ENCODE peak calls at places on chromosome 21, in ten cellular contexts. L is A673, J is heart right ventricle, E is bronchial epithelial cell, U is ovary, I is GM06990, W is suprapubic skin, C is body of pancreas, F is sigmoid colon, Y is tibial artery. K is an unnamed sample.
A peak's percentile ranks its signal among the peaks of the same experiment; 100 is the strongest.

GRCh38 chr21:24290151-24290833 is 1317.0 kb downstream of the MRPL39 start:
- DNase-seq in E (no peak), L (no peak), C (no peak), W (no peak), F (no peak), U (no peak), J (no peak), Y (no peak), I (no peak), K (no peak)

GRCh38 chr21:40270134-40270533 is 402.9 kb downstream of the PCP4 start:
- DNase-seq in E (no peak), W (no peak), F (no peak), U (no peak), Y (no peak), L (no peak), J (no peak), I (no peak), C (no peak), K (no peak)

GRCh38 chr21:31948681-31949080 is 75.9 kb downstream of the HUNK start:
- DNase-seq in J (no peak), Y (no peak), C (no peak), W (no peak), E (no peak), U (no peak), I (no peak), L (no peak), F (no peak), K (no peak)

GRCh38 chr21:31732891-31733520 is 1.1 kb upstream of the SCAF4 start:
- DNase-seq in J (peak; percentile 7), C (peak; percentile 11), U (peak; percentile 41), Y (no peak), I (no peak), E (no peak), F (peak; percentile 66), W (no peak), L (no peak), K (no peak)

GRCh38 chr21:35282944-35283343 is 233.8 kb upstream of the RUNX1 start:
- DNase-seq in C (no peak), J (no peak), I (no peak), Y (no peak), W (no peak), F (no peak), U (no peak), L (no peak), E (no peak), K (no peak)

GRCh38 chr21:40719615-40720014 is 127.3 kb downstream of the DSCAM start:
- DNase-seq in C (no peak), I (no peak), F (no peak), W (no peak), Y (no peak), U (no peak), L (no peak), J (no peak), E (no peak), K (no peak)

GRCh38 chr21:27077501-27077900 is 110.6 kb upstream of the ADAMTS5 start:
- DNase-seq in I (no peak), J (no peak), Y (no peak), C (no peak), U (no peak), W (peak; percentile 72), F (no peak), L (peak; percentile 59), E (no peak), K (no peak)

GRCh38 chr21:14603202-14603601 is 57.1 kb upstream of the SAMSN1 start:
- DNase-seq in W (no peak), L (no peak), Y (no peak), I (no peak), E (peak; percentile 85), J (no peak), C (no peak), F (no peak), U (no peak), K (no peak)

GRCh38 chr21:34363733-34364132 is at the start of gene KCNE2:
- DNase-seq in W (no peak), F (no peak), L (no peak), J (no peak), E (peak; percentile 5), U (no peak), I (no peak), C (no peak), Y (no peak), K (peak; percentile 64)

GRCh38 chr21:29293495-29293894 is 5.2 kb upstream of the BACH1 start:
- DNase-seq in Y (no peak), U (no peak), I (peak; percentile 73), C (no peak), E (no peak), L (no peak), W (no peak), F (no peak), J (no peak), K (no peak)

GRCh38 chr21:25561668-25562641 is 45.3 kb downstream of the MRPL39 start:
- DNase-seq in C (peak; percentile 58), U (peak; percentile 67), W (peak; percentile 64), J (peak; percentile 31), L (no peak), F (peak; percentile 73), E (peak; percentile 29), I (peak; percentile 94), Y (peak; percentile 44), K (no peak)

GRCh38 chr21:27171704-27172103 is 204.8 kb upstream of the ADAMTS5 start:
- DNase-seq in I (no peak), W (no peak), F (no peak), E (no peak), J (no peak), U (no peak), Y (no peak), C (no peak), L (no peak), K (no peak)

GRCh38 chr21:20789696-20790095 is 208.5 kb upstream of the NCAM2 start:
- DNase-seq in J (no peak), Y (no peak), U (no peak), C (no peak), W (no peak), L (no peak), E (peak; percentile 4), I (no peak), F (no peak), K (no peak)

GRCh38 chr21:28771790-28772501 is 220.7 kb downstream of the LTN1 start:
- DNase-seq in E (peak; percentile 5), U (no peak), W (no peak), C (no peak), L (no peak), F (no peak), Y (no peak), J (no peak), I (no peak), K (no peak)

GRCh38 chr21:28442085-28442484 is 550.6 kb downstream of the LTN1 start:
- DNase-seq in J (no peak), F (no peak), W (no peak), I (no peak), E (no peak), U (no peak), Y (no peak), L (no peak), C (no peak), K (no peak)

GRCh38 chr21:32456497-32456918 is 44.0 kb downstream of the EVA1C start:
- DNase-seq in I (no peak), E (peak; percentile 51), U (peak; percentile 64), J (no peak), C (no peak), W (no peak), L (no peak), F (peak; percentile 82), Y (peak; percentile 52), K (no peak)

GRCh38 chr21:41024341-41025056 is 143.5 kb upstream of the BACE2 start:
- DNase-seq in W (no peak), C (peak; percentile 37), E (no peak), F (no peak), L (no peak), U (no peak), Y (no peak), J (no peak), I (no peak), K (no peak)

GRCh38 chr21:45989355-45990048 is 7.9 kb downstream of the COL6A1 start:
- DNase-seq in C (no peak), I (no peak), U (peak; percentile 52), F (peak; percentile 67), E (no peak), J (peak; percentile 3), Y (peak; percentile 19), W (peak; percentile 59), L (no peak), K (no peak)
- H3K36me3 ChIP-seq in C (no peaks in the 10 kb centered on the region), I (no peaks in the 10 kb centered on the region), U (no peaks in the 10 kb centered on the region), F (peaks cover 81% of the 10 kb centered on the region), E (no peaks in the 10 kb centered on the region), J (peaks cover 85% of the 10 kb centered on the region), Y (peaks cover 93% of the 10 kb centered on the region), W (peaks cover 66% of the 10 kb centered on the region), L (no peaks in the 10 kb centered on the region), K (no peaks in the 10 kb centered on the region)

DNA sequence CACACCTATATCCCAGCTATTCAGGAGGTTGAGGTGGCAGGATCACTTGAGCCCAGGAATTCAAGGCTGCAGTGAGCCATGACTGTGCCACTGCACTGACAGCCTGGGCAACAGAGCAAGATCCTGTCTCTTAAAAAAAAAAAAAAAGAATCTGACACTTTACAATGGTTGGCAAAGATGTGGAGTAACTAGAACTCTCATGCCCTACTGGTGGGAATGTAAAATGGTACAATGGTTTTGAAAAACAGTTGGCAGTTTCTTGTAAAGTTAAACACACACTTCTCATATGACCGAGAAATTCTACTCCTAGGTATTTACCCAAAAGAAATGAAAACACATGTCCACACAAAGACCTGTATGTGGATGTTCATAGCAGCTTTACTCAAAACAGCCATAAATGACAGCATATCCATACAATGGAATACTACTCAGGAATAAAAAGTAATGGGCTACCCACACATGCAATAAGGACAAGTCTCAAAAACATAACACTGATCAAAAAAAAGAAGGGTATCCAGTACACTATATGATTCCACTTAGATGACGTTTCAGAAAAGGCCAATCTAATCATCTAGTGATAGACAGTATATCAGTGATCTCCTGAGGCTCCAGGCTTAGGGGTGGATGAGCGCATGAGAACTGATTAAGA is 58.1 kb downstream of the HLCS start:
- DNase-seq in L (no peak), F (no peak), Y (no peak), E (peak; percentile 23), C (no peak), U (no peak), J (no peak), I (no peak), W (no peak), K (no peak)
- TF ChIP-seq CTCF in L (peak; percentile 21), F (no peak), Y (no peak), E (peak; percentile 14), C (no peak), U (no peak), J (no peak), I (no peak), W (no peak), K (no peak)

GRCh38 chr21:45854702-45855247 is 126.8 kb upstream of the COL6A1 start:
- DNase-seq in I (no peak), C (peak; percentile 0), Y (no peak), W (no peak), J (no peak), F (no peak), U (no peak), L (no peak), E (no peak), K (no peak)
- H3K36me3 ChIP-seq in I (no peaks in the 10 kb centered on the region), C (no peaks in the 10 kb centered on the region), Y (no peaks in the 10 kb centered on the region), W (no peaks in the 10 kb centered on the region), J (no peaks in the 10 kb centered on the region), F (no peaks in the 10 kb centered on the region), U (no peaks in the 10 kb centered on the region), L (no peaks in the 10 kb centered on the region), E (no peaks in the 10 kb centered on the region), K (no peaks in the 10 kb centered on the region)

GRCh38 chr21:43659136-43660000 is at the start of the genes HSF2BP and RRP1B:
- DNase-seq in U (peak; percentile 90), L (peak; percentile 90), Y (peak; percentile 70), I (peak; percentile 89), C (peak; percentile 88), J (peak; percentile 76), F (peak; percentile 89), W (peak; percentile 78), E (peak; percentile 44), K (no peak)
- TF ChIP-seq CTCF in U (peak; percentile 33), L (no peak), Y (no peak), I (no peak), C (no peak), J (peak; percentile 12), F (no peak), W (no peak), E (peak; percentile 8), K (no peak)